ENCODE peak calls at places on chromosomes 12 and 14, in ten cellular contexts. One of them, this sample, is unnamed. For H3K27me3, the result is how much of the 10 kb centered on the place peaks cover.

GRCh38 chr12:400828-401227 is 616 bp upstream of the CCDC77 start:
- DNase-seq in H9: no peak
- DNase-seq in tibial artery: no peak
- DNase-seq in Peyer's patch: no peak
- DNase-seq in CD4-positive, alpha-beta memory T cell: no peak
- DNase-seq in prostate gland: no peak
- DNase-seq in HCT116: no peak
- DNase-seq in SK-N-SH: no peak
- DNase-seq in brain microvascular endothelial cell: no peak
- DNase-seq in stomach: no peak
- DNase-seq in this sample: no peak

GRCh38 chr12:10363922-10364838 is 25.7 kb downstream of the KLRK1 start:
- DNase-seq in HCT116: no peak
- DNase-seq in CD4-positive, alpha-beta memory T cell: peak
- DNase-seq in Peyer's patch: peak
- DNase-seq in stomach: peak
- DNase-seq in tibial artery: peak
- DNase-seq in SK-N-SH: no peak
- DNase-seq in brain microvascular endothelial cell: peak
- DNase-seq in prostate gland: peak
- DNase-seq in H9: no peak
- DNase-seq in this sample: peak

GRCh38 chr12:116497051-116497529 is 62.1 kb upstream of the MAP1LC3B2 start:
- DNase-seq in prostate gland: peak
- DNase-seq in tibial artery: no peak
- DNase-seq in brain microvascular endothelial cell: no peak
- DNase-seq in stomach: peak
- DNase-seq in HCT116: peak
- DNase-seq in CD4-positive, alpha-beta memory T cell: no peak
- DNase-seq in SK-N-SH: no peak
- DNase-seq in H9: no peak
- DNase-seq in Peyer's patch: no peak
- DNase-seq in this sample: no peak

GRCh38 chr12:51874013-51874412 is 13.9 kb upstream of the ANKRD33 start:
- DNase-seq in stomach: no peak
- DNase-seq in HCT116: no peak
- DNase-seq in prostate gland: no peak
- DNase-seq in H9: no peak
- DNase-seq in brain microvascular endothelial cell: no peak
- DNase-seq in Peyer's patch: no peak
- DNase-seq in CD4-positive, alpha-beta memory T cell: no peak
- DNase-seq in tibial artery: no peak
- DNase-seq in SK-N-SH: no peak
- DNase-seq in this sample: no peak

GRCh38 chr12:92055877-92056276 is 89.8 kb downstream of the BTG1 start:
- DNase-seq in tibial artery: no peak
- DNase-seq in SK-N-SH: no peak
- DNase-seq in stomach: peak
- DNase-seq in HCT116: no peak
- DNase-seq in brain microvascular endothelial cell: no peak
- DNase-seq in Peyer's patch: peak
- DNase-seq in CD4-positive, alpha-beta memory T cell: peak
- DNase-seq in H9: no peak
- DNase-seq in prostate gland: peak
- DNase-seq in this sample: no peak

GRCh38 chr12:21169878-21170472 is 39.0 kb downstream of the SLCO1B1 start:
- DNase-seq in stomach: peak
- DNase-seq in Peyer's patch: peak
- DNase-seq in CD4-positive, alpha-beta memory T cell: peak
- DNase-seq in H9: peak
- DNase-seq in tibial artery: no peak
- DNase-seq in HCT116: peak
- DNase-seq in brain microvascular endothelial cell: peak
- DNase-seq in prostate gland: peak
- DNase-seq in SK-N-SH: peak
- DNase-seq in this sample: peak

GRCh38 chr12:21502872-21503271 is 1.3 kb downstream of the GOLT1B start:
- DNase-seq in stomach: no peak
- DNase-seq in Peyer's patch: no peak
- DNase-seq in brain microvascular endothelial cell: no peak
- DNase-seq in prostate gland: no peak
- DNase-seq in CD4-positive, alpha-beta memory T cell: no peak
- DNase-seq in H9: no peak
- DNase-seq in tibial artery: no peak
- DNase-seq in HCT116: no peak
- DNase-seq in SK-N-SH: no peak
- DNase-seq in this sample: no peak

GRCh38 chr12:19158909-19159308 is 29.4 kb downstream of the PLEKHA5 start:
- DNase-seq in Peyer's patch: no peak
- DNase-seq in prostate gland: no peak
- DNase-seq in HCT116: no peak
- DNase-seq in H9: no peak
- DNase-seq in SK-N-SH: no peak
- DNase-seq in tibial artery: no peak
- DNase-seq in brain microvascular endothelial cell: no peak
- DNase-seq in CD4-positive, alpha-beta memory T cell: no peak
- DNase-seq in stomach: no peak
- DNase-seq in this sample: no peak

GRCh38 chr14:39957290-39957689 is 525.1 kb upstream of the FBXO33 start:
- DNase-seq in brain microvascular endothelial cell: no peak
- DNase-seq in prostate gland: no peak
- DNase-seq in Peyer's patch: no peak
- DNase-seq in SK-N-SH: no peak
- DNase-seq in H9: no peak
- DNase-seq in tibial artery: no peak
- DNase-seq in CD4-positive, alpha-beta memory T cell: no peak
- DNase-seq in HCT116: no peak
- DNase-seq in stomach: no peak
- DNase-seq in this sample: no peak

GRCh38 chr12:65643595-65644386 is 180.5 kb upstream of the HMGA2 start:
- DNase-seq in Peyer's patch: no peak
- DNase-seq in SK-N-SH: no peak
- DNase-seq in HCT116: no peak
- DNase-seq in brain microvascular endothelial cell: peak
- DNase-seq in CD4-positive, alpha-beta memory T cell: no peak
- DNase-seq in H9: no peak
- DNase-seq in tibial artery: no peak
- DNase-seq in prostate gland: no peak
- DNase-seq in stomach: no peak
- DNase-seq in this sample: no peak

GRCh38 chr14:54739514-54739913 is 163.1 kb downstream of the GCH1 start:
- DNase-seq in tibial artery: no peak
- DNase-seq in HCT116: no peak
- DNase-seq in Peyer's patch: no peak
- DNase-seq in CD4-positive, alpha-beta memory T cell: no peak
- DNase-seq in stomach: no peak
- DNase-seq in SK-N-SH: no peak
- DNase-seq in prostate gland: no peak
- DNase-seq in H9: no peak
- DNase-seq in brain microvascular endothelial cell: no peak
- DNase-seq in this sample: no peak

GRCh38 chr14:78758333-78758732 is 588.2 kb downstream of the NRXN3 start:
- DNase-seq in SK-N-SH: peak
- DNase-seq in H9: no peak
- DNase-seq in stomach: no peak
- DNase-seq in HCT116: peak
- DNase-seq in CD4-positive, alpha-beta memory T cell: no peak
- DNase-seq in brain microvascular endothelial cell: peak
- DNase-seq in prostate gland: no peak
- DNase-seq in tibial artery: no peak
- DNase-seq in Peyer's patch: no peak
- DNase-seq in this sample: peak

DNA sequence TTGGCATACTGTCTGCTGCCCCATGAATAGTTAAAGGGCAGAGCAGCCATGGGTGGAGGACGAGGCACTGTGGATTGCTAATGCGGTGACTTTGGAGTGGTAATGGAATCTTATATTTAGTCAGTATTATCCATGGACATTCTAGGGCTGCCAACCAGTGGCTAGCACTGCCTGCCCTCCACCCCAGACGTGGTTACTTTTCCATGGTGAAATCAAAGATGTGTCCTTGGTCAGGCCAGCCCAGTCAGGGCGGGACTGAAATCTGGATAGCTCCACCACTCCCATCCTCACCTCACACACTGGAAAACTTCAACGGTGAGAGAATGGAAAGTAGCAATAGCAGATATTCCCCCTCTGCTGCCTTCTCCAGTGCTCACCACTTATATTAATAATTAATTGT is 2.3 kb downstream of the TTC9 start:
- DNase-seq in Peyer's patch: no peak
- DNase-seq in tibial artery: no peak
- DNase-seq in CD4-positive, alpha-beta memory T cell: no peak
- DNase-seq in stomach: no peak
- DNase-seq in H9: no peak
- DNase-seq in HCT116: no peak
- DNase-seq in SK-N-SH: no peak
- DNase-seq in prostate gland: no peak
- DNase-seq in brain microvascular endothelial cell: no peak
- DNase-seq in this sample: no peak
- H3K27me3 ChIP-seq in Peyer's patch: under half
- H3K27me3 ChIP-seq in tibial artery: under half
- H3K27me3 ChIP-seq in CD4-positive, alpha-beta memory T cell: under half
- H3K27me3 ChIP-seq in stomach: under half
- H3K27me3 ChIP-seq in H9: under half
- H3K27me3 ChIP-seq in HCT116: under half
- H3K27me3 ChIP-seq in SK-N-SH: under half
- H3K27me3 ChIP-seq in prostate gland: under half
- H3K27me3 ChIP-seq in brain microvascular endothelial cell: under half
- H3K27me3 ChIP-seq in this sample: under half

GRCh38 chr12:109307051-109307450 is 2.0 kb downstream of the FOXN4 start:
- DNase-seq in brain microvascular endothelial cell: no peak
- DNase-seq in Peyer's patch: no peak
- DNase-seq in tibial artery: no peak
- DNase-seq in HCT116: no peak
- DNase-seq in H9: no peak
- DNase-seq in stomach: no peak
- DNase-seq in prostate gland: no peak
- DNase-seq in SK-N-SH: peak
- DNase-seq in CD4-positive, alpha-beta memory T cell: no peak
- DNase-seq in this sample: no peak

GRCh38 chr12:109302770-109303169 is 6.3 kb downstream of the FOXN4 start:
- DNase-seq in tibial artery: no peak
- DNase-seq in prostate gland: no peak
- DNase-seq in H9: no peak
- DNase-seq in brain microvascular endothelial cell: no peak
- DNase-seq in Peyer's patch: no peak
- DNase-seq in CD4-positive, alpha-beta memory T cell: no peak
- DNase-seq in SK-N-SH: no peak
- DNase-seq in stomach: no peak
- DNase-seq in HCT116: no peak
- DNase-seq in this sample: no peak

GRCh38 chr12:109302358-109302757 is 6.7 kb downstream of the FOXN4 start:
- DNase-seq in brain microvascular endothelial cell: no peak
- DNase-seq in HCT116: no peak
- DNase-seq in prostate gland: no peak
- DNase-seq in H9: no peak
- DNase-seq in SK-N-SH: no peak
- DNase-seq in stomach: no peak
- DNase-seq in Peyer's patch: no peak
- DNase-seq in CD4-positive, alpha-beta memory T cell: no peak
- DNase-seq in tibial artery: no peak
- DNase-seq in this sample: no peak

GRCh38 chr12:109304485-109304884 is 4.6 kb downstream of the FOXN4 start:
- DNase-seq in Peyer's patch: no peak
- DNase-seq in CD4-positive, alpha-beta memory T cell: no peak
- DNase-seq in H9: no peak
- DNase-seq in HCT116: no peak
- DNase-seq in stomach: no peak
- DNase-seq in tibial artery: no peak
- DNase-seq in SK-N-SH: peak
- DNase-seq in brain microvascular endothelial cell: no peak
- DNase-seq in prostate gland: no peak
- DNase-seq in this sample: no peak

GRCh38 chr12:109305547-109305946 is 3.5 kb downstream of the FOXN4 start:
- DNase-seq in tibial artery: no peak
- DNase-seq in H9: no peak
- DNase-seq in stomach: no peak
- DNase-seq in HCT116: no peak
- DNase-seq in brain microvascular endothelial cell: no peak
- DNase-seq in Peyer's patch: no peak
- DNase-seq in prostate gland: no peak
- DNase-seq in CD4-positive, alpha-beta memory T cell: no peak
- DNase-seq in SK-N-SH: no peak
- DNase-seq in this sample: no peak
- H3K27me3 ChIP-seq in tibial artery: under half
- H3K27me3 ChIP-seq in H9: under half
- H3K27me3 ChIP-seq in stomach: under half
- H3K27me3 ChIP-seq in HCT116: under half
- H3K27me3 ChIP-seq in brain microvascular endothelial cell: under half
- H3K27me3 ChIP-seq in Peyer's patch: under half
- H3K27me3 ChIP-seq in prostate gland: under half
- H3K27me3 ChIP-seq in CD4-positive, alpha-beta memory T cell: under half
- H3K27me3 ChIP-seq in SK-N-SH: under half
- H3K27me3 ChIP-seq in this sample: under half

GRCh38 chr12:98372340-98373018 is 142.9 kb upstream of the TMPO start:
- DNase-seq in stomach: no peak
- DNase-seq in tibial artery: no peak
- DNase-seq in H9: no peak
- DNase-seq in brain microvascular endothelial cell: no peak
- DNase-seq in prostate gland: no peak
- DNase-seq in HCT116: no peak
- DNase-seq in SK-N-SH: no peak
- DNase-seq in Peyer's patch: no peak
- DNase-seq in CD4-positive, alpha-beta memory T cell: no peak
- DNase-seq in this sample: no peak
- H3K27me3 ChIP-seq in stomach: under half
- H3K27me3 ChIP-seq in tibial artery: under half
- H3K27me3 ChIP-seq in H9: under half
- H3K27me3 ChIP-seq in brain microvascular endothelial cell: under half
- H3K27me3 ChIP-seq in prostate gland: under half
- H3K27me3 ChIP-seq in HCT116: under half
- H3K27me3 ChIP-seq in SK-N-SH: under half
- H3K27me3 ChIP-seq in Peyer's patch: under half
- H3K27me3 ChIP-seq in CD4-positive, alpha-beta memory T cell: under half
- H3K27me3 ChIP-seq in this sample: under half

DNA sequence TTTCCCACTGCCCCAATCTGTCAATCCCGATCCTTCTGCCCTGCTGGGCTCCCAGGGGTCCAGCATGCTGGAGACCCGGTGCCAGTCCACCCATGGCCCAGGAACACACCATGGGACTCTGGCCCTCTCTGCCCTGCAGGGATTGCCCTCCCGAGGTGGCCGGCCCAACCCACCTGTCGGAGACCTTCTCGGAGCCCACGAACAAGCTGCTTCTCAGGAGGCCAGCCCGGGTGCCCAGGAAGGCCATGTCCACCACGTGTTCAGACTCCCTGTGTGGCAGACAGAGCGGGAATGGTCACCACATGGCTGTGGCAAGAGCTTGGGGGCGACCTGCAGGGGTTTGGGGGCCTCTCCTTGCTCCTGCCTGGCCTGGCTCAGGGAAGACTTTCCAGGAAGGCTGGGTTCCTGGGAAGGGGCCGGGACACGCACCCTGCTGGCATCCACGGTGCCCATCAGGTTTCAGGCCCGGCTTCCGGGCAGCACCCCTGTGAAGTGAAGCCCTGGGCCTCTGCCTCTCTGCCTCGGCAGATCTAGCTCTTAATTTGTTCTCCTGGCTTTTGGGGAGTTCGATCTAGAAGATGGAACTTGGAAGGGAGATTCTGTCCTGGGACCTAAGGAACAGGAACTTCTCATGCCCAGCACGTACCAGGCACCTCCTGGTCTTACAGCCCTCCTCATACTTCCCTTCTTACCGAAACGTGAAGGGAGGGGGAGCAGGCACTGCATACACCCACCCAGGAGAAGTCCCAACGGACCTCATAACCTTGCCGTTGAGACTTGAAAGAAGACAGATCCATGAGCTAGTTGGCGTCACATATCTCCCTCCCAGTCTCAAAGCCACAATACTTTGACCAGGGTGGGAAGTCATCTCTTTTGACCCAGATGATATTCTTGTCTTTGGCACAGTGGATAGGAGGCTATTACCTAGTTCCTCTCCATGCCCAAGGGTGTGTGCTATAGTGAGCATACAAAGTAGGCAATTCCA is 26.3 kb downstream of the LRTM2 start:
- DNase-seq in prostate gland: no peak
- DNase-seq in CD4-positive, alpha-beta memory T cell: no peak
- DNase-seq in HCT116: no peak
- DNase-seq in Peyer's patch: peak
- DNase-seq in tibial artery: peak
- DNase-seq in H9: peak
- DNase-seq in stomach: no peak
- DNase-seq in SK-N-SH: no peak
- DNase-seq in brain microvascular endothelial cell: no peak
- DNase-seq in this sample: no peak
- H3K27me3 ChIP-seq in prostate gland: under half
- H3K27me3 ChIP-seq in CD4-positive, alpha-beta memory T cell: under half
- H3K27me3 ChIP-seq in HCT116: under half
- H3K27me3 ChIP-seq in Peyer's patch: under half
- H3K27me3 ChIP-seq in tibial artery: under half
- H3K27me3 ChIP-seq in H9: under half
- H3K27me3 ChIP-seq in stomach: under half
- H3K27me3 ChIP-seq in SK-N-SH: under half
- H3K27me3 ChIP-seq in brain microvascular endothelial cell: under half
- H3K27me3 ChIP-seq in this sample: under half